ENCODE peak calls at places on chromosomes 1 and 21, in seven cellular contexts. T, Y, H, Q, Z, D and R are unnamed samples.

GRCh38 chr1:89615676-89616598 is 17.0 kb upstream of the LRRC8C start:
- DNase-seq in T (peak), D (no peak), Q (peak), Y (no peak), Z (no peak), H (no peak), R (no peak)

GRCh38 chr1:12035306-12035705 is 16.0 kb downstream of the MIIP start:
- DNase-seq in Y (no peak), H (no peak), T (no peak), D (no peak), Q (no peak), Z (no peak), R (no peak)

GRCh38 chr1:24283326-24284155 is 35.6 kb upstream of the GRHL3 start:
- DNase-seq in H (no peak), Z (no peak), T (no peak), Y (no peak), Q (no peak), D (peak), R (no peak)

GRCh38 chr1:246647113-246647512 is 77.1 kb upstream of the SCCPDH start:
- DNase-seq in Z (no peak), H (no peak), Q (peak), T (peak), D (no peak), Y (no peak), R (peak)

GRCh38 chr1:212607924-212608208 is 695 bp upstream of the ATF3 start:
- DNase-seq in Z (peak), Q (no peak), D (no peak), T (no peak), Y (no peak), H (no peak), R (no peak)

GRCh38 chr1:66464802-66465201 is 69.2 kb upstream of the SGIP1 start:
- DNase-seq in H (no peak), D (peak), Z (no peak), Y (no peak), T (no peak), Q (no peak), R (no peak)

GRCh38 chr1:201116091-201116490 is 3.9 kb upstream of the CACNA1S start:
- DNase-seq in Z (no peak), T (peak), D (no peak), Y (no peak), Q (no peak), H (no peak), R (no peak)

GRCh38 chr1:9447215-9447960 is 91.9 kb upstream of the SLC25A33 start:
- DNase-seq in Y (no peak), Z (no peak), Q (no peak), T (no peak), H (no peak), D (no peak), R (no peak)

GRCh38 chr21:21860888-21861287 is 862.7 kb downstream of the NCAM2 start:
- DNase-seq in Y (no peak), Q (no peak), T (peak), Z (no peak), H (no peak), D (no peak), R (no peak)

GRCh38 chr1:17251699-17252376 is 2.9 kb downstream of the PADI3 start:
- DNase-seq in T (peak), H (no peak), Z (no peak), Q (no peak), D (no peak), Y (no peak), R (no peak)

GRCh38 chr1:160366731-160367515 is at the start of gene NHLH1:
- DNase-seq in Y (peak), Z (no peak), D (no peak), H (no peak), T (no peak), Q (no peak), R (no peak)

GRCh38 chr21:17673261-17674020 is 60.7 kb upstream of the BTG3 start:
- DNase-seq in D (peak), T (peak), H (no peak), Y (no peak), Z (no peak), Q (no peak), R (no peak)

GRCh38 chr1:68107771-68108170 is 57.3 kb upstream of the DIRAS3 start:
- DNase-seq in D (no peak), Q (no peak), H (no peak), T (no peak), Z (no peak), Y (no peak), R (no peak)

GRCh38 chr1:61271412-61271789 is 189.0 kb downstream of the NFIA start:
- DNase-seq in D (no peak), Z (no peak), T (no peak), Y (no peak), Q (no peak), H (no peak), R (peak)